ENCODE peak calls at places on chromosomes 3 and 15, in nine cellular contexts. V is HFF-Myc, A is GM23248, P is HTR-8/SVneo, Y is NCI-H1092, Q is foreskin fibroblast, S is cerebellar cortex, H is GM19239, E is hepatic stellate cell. U is an unnamed sample.

GRCh38 chr3:64221564-64222257 is 3.6 kb downstream of the PRICKLE2 start:
- DNase-seq in V (no peak), Q (no peak), P (no peak), E (no peak), S (no peak), H (no peak), A (no peak), Y (no peak), U (no peak)

GRCh38 chr3:69082805-69083204 is 1.9 kb upstream of the ARL6IP5 start:
- DNase-seq in A (peak), E (peak), S (no peak), V (no peak), Y (no peak), P (peak), H (no peak), Q (peak), U (no peak)

GRCh38 chr3:127803619-127804018 is 18.7 kb downstream of the MGLL start:
- DNase-seq in Y (no peak), V (peak), P (peak), H (no peak), A (peak), Q (peak), S (no peak), E (peak), U (peak)

GRCh38 chr3:142649996-142650693 is 54.0 kb downstream of the PLS1 start:
- DNase-seq in A (no peak), V (no peak), P (no peak), Q (no peak), H (no peak), Y (peak), E (no peak), S (no peak), U (no peak)

GRCh38 chr15:29942548-29942947 is 120.3 kb upstream of the TJP1 start:
- DNase-seq in S (no peak), Q (no peak), E (no peak), H (no peak), A (no peak), P (no peak), V (no peak), Y (no peak), U (no peak)

GRCh38 chr3:183151086-183151485 is 11.4 kb downstream of the LAMP3 start:
- DNase-seq in V (no peak), E (no peak), H (no peak), S (no peak), Q (no peak), Y (no peak), P (no peak), A (no peak), U (no peak)

GRCh38 chr3:138197058-138197457 is 10.0 kb downstream of the ARMC8 start:
- DNase-seq in A (peak), Q (peak), V (no peak), H (no peak), E (peak), P (peak), Y (no peak), S (peak), U (no peak)

GRCh38 chr15:60574801-60575631 is 96.1 kb upstream of the ICE2 start:
- DNase-seq in S (no peak), P (no peak), E (no peak), Y (no peak), Q (no peak), A (no peak), V (no peak), H (no peak), U (no peak)

GRCh38 chr3:177410734-177411133 is 213.5 kb upstream of the TBL1XR1 start:
- DNase-seq in P (no peak), Y (peak), V (no peak), H (peak), S (peak), A (no peak), Q (no peak), E (no peak), U (no peak)